ENCODE peak calls at places on chromosomes 7 and 10, in six cellular contexts. M is mammary epithelial cell, K is endodermal cell, W is colonic mucosa, V is neural progenitor cell, S is fibroblast of lung. T is an unnamed sample.

GRCh38 chr7:98670186-98670585 is 53.1 kb downstream of the NPTX2 start:
- DNase-seq in S (no peak), W (no peak), M (no peak), V (no peak), K (no peak), T (no peak)

GRCh38 chr10:35613597-35614226 is 8.6 kb downstream of the GJD4 start:
- DNase-seq in S (peak; percentile 39), M (no peak), V (peak; percentile 39), K (no peak), W (no peak), T (peak; percentile 35)

GRCh38 chr7:50204576-50204975 is 99.9 kb upstream of the IKZF1 start:
- DNase-seq in S (no peak), M (no peak), V (no peak), W (no peak), K (peak; percentile 14), T (no peak)

GRCh38 chr7:36573066-36573465 is 151.2 kb downstream of the AOAH start:
- DNase-seq in K (no peak), V (no peak), S (no peak), M (no peak), W (no peak), T (no peak)

GRCh38 chr7:151767557-151767956 is 109.4 kb downstream of the PRKAG2 start:
- DNase-seq in K (no peak), V (no peak), M (no peak), S (no peak), W (no peak), T (no peak)

GRCh38 chr10:14173706-14174594 is 156.8 kb downstream of the FRMD4A start:
- DNase-seq in W (no peak), S (peak; percentile 28), V (peak; percentile 78), M (peak; percentile 7), K (peak; percentile 76), T (peak; percentile 53)

GRCh38 chr10:6195891-6196290 is 6.8 kb upstream of the PFKFB3 start:
- DNase-seq in M (no peak), W (no peak), K (no peak), S (peak; percentile 42), V (no peak), T (no peak)

GRCh38 chr10:42969147-42969546 is 107.7 kb upstream of the RET start:
- DNase-seq in W (peak; percentile 9), S (no peak), K (peak; percentile 23), V (no peak), M (no peak), T (no peak)

GRCh38 chr7:42805601-42806000 is 106.3 kb downstream of the C7orf25 start:
- DNase-seq in S (no peak), K (no peak), V (no peak), W (no peak), M (peak; percentile 2), T (no peak)

GRCh38 chr10:27911645-27912044 is 87.2 kb downstream of the ODAD2 start:
- DNase-seq in W (no peak), V (peak; percentile 51), S (peak; percentile 64), M (no peak), K (peak; percentile 87), T (peak; percentile 84)

GRCh38 chr7:87003872-87004798 is 55.3 kb downstream of the ELAPOR2 start:
- DNase-seq in K (no peak), M (no peak), V (no peak), W (no peak), S (no peak), T (no peak)

GRCh38 chr7:101939136-101939695 is 121.8 kb downstream of the CUX1 start:
- DNase-seq in M (no peak), V (no peak), K (no peak), S (no peak), W (no peak), T (no peak)

GRCh38 chr10:5943536-5943935 is 33.8 kb downstream of the IL15RA start:
- DNase-seq in M (no peak), W (no peak), V (peak; percentile 34), K (peak; percentile 67), S (peak; percentile 51), T (peak; percentile 59)

GRCh38 chr10:12907651-12908050 is 93.9 kb downstream of the CCDC3 start:
- DNase-seq in M (no peak), K (no peak), W (no peak), S (peak; percentile 39), V (no peak), T (peak; percentile 15)

GRCh38 chr7:20269726-20270125 is 52.5 kb upstream of the MACC1 start:
- DNase-seq in S (peak; percentile 41), V (no peak), M (peak; percentile 34), W (no peak), K (no peak), T (peak; percentile 51)

GRCh38 chr7:151245360-151246160 is 2.9 kb downstream of the SMARCD3 start:
- DNase-seq in V (peak; percentile 74), S (no peak), W (no peak), K (peak; percentile 86), M (no peak), T (peak; percentile 77)

GRCh38 chr7:112892263-112892662 is 102.1 kb upstream of the TMEM168 start:
- DNase-seq in W (no peak), S (peak; percentile 75), M (peak; percentile 17), K (no peak), V (no peak), T (peak; percentile 43)

GRCh38 chr10:130438861-130439260 is 302.7 kb downstream of the GLRX3 start:
- DNase-seq in K (peak; percentile 21), S (no peak), W (no peak), V (no peak), M (no peak), T (no peak)

GRCh38 chr10:121974019-121974534 is 940 bp downstream of the NSMCE4A start:
- DNase-seq in K (no peak), V (no peak), M (no peak), W (no peak), S (no peak), T (no peak)

GRCh38 chr7:116292381-116292780 is 82.0 kb downstream of the TES start:
- DNase-seq in W (no peak), V (no peak), S (no peak), M (no peak), K (no peak), T (no peak)

GRCh38 chr10:122504551-122504950 is 43.2 kb downstream of the HTRA1 start:
- DNase-seq in S (peak; percentile 93), V (no peak), M (peak; percentile 72), K (no peak), W (peak; percentile 78), T (peak; percentile 93)

GRCh38 chr10:47024399-47025252 is 113.4 kb downstream of the PTPN20 start:
- DNase-seq in W (peak; percentile 65), S (peak; percentile 26), K (peak; percentile 91), M (peak; percentile 42), V (peak; percentile 82), T (peak; percentile 70)

GRCh38 chr7:23604296-23604640 is 7.1 kb downstream of the CCDC126 start:
- DNase-seq in W (no peak), V (no peak), M (no peak), K (no peak), S (no peak), T (no peak)

GRCh38 chr10:75234683-75235374 is 928 bp downstream of the COMTD1 start:
- DNase-seq in K (peak; percentile 90), W (no peak), V (peak; percentile 85), M (peak; percentile 38), S (no peak), T (no peak)

GRCh38 chr7:129773871-129774270 is 162.4 kb downstream of the NRF1 start:
- DNase-seq in M (no peak), S (no peak), V (no peak), K (no peak), W (no peak), T (no peak)

GRCh38 chr10:115951242-115951641 is 321.8 kb downstream of the GFRA1 start:
- DNase-seq in M (no peak), S (no peak), V (no peak), W (no peak), K (no peak), T (no peak)

GRCh38 chr10:86579883-86580548 is 58.4 kb upstream of the WAPL start:
- DNase-seq in S (no peak), W (no peak), K (no peak), V (no peak), M (no peak), T (no peak)

GRCh38 chr7:142385528-142386340 is 127.9 kb upstream of the PRSS58 start:
- DNase-seq in K (peak; percentile 85), S (peak; percentile 79), M (peak; percentile 70), W (peak; percentile 63), V (peak; percentile 54), T (peak; percentile 81)

GRCh38 chr7:130141161-130141857 is 63.9 kb downstream of the TMEM209 start:
- DNase-seq in S (peak; percentile 81), W (peak; percentile 87), V (peak; percentile 93), M (no peak), K (peak; percentile 90), T (peak; percentile 57)

GRCh38 chr10:67772894-67773511 is 65.0 kb downstream of the DNAJC12 start:
- DNase-seq in S (peak; percentile 20), M (no peak), W (no peak), K (no peak), V (no peak), T (no peak)

GRCh38 chr10:88032566-88032965 is 169.1 kb downstream of the PTEN start:
- DNase-seq in V (no peak), K (no peak), W (no peak), M (peak; percentile 60), S (peak; percentile 71), T (peak; percentile 78)

GRCh38 chr10:77504870-77505257 is 132.7 kb downstream of the KCNMA1 start:
- DNase-seq in W (no peak), M (peak; percentile 98), K (peak; percentile 66), S (no peak), V (no peak), T (peak; percentile 44)
- H3K9ac ChIP-seq in W (no peak overlapping the region), M (peak overlapping the region; percentile 25), K (no peak overlapping the region), S (no peak overlapping the region), V (no peak overlapping the region), T (peak overlapping the region; percentile 16)

DNA sequence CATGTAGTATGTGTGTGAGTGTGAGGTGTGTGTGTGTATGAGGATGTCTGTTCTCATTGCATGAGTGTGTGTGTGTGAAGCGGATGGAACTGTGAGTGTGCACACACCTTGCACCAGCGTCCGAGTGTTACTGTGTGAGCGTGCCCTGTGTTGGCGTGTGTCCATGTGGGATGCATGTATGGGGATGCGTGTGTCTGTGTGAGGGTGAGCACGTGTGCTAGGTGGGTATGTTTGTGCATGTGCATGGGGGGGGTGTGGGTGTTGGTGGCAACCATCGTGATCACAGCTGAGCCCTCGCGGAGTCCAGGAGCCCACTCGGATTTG is 6.4 kb downstream of the KNDC1 start:
- DNase-seq in K (no peak), S (no peak), M (no peak), W (no peak), V (no peak), T (no peak)
- H3K4me1 ChIP-seq in K (no peaks in the 10 kb centered on the region), S (no peaks in the 10 kb centered on the region), M (no peaks in the 10 kb centered on the region), W (no peaks in the 10 kb centered on the region), V (peaks cover 2% of the 10 kb centered on the region), T (no peaks in the 10 kb centered on the region)

DNA sequence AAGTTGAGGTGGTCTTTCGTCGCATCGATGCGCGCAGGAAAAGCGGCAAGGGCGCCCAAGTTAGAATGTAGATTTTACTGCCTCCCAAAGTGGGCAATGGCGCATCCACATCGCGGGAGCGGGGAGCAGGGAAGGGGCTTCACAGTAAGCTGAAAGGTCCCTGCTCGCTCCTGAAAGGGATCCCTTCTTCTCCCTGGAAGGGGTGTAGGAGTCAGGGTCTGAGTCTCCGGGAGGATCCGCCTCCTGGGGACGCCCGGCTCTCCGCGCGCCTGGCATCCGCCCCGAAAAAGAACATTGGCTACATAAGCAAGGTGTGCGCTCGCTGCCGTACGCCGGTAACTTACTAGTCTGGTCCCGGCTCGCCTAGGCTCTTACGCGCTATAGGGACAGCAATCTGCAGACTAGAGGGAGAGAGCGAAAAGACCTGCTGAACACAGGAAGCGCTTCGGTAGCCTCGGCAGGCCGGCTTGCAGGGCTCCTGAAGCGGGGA is 802 bp downstream of the UNC5B start:
- DNase-seq in K (peak; percentile 85), S (peak; percentile 79), V (peak; percentile 78), W (peak; percentile 70), M (peak; percentile 87), T (peak; percentile 79)
- H3K4me3 ChIP-seq in K (peak overlapping the region; percentile 86), S (peak overlapping the region; percentile 87), V (peak overlapping the region; percentile 82), W (peak overlapping the region; percentile 71), M (peak overlapping the region; percentile 81), T (peak overlapping the region; percentile 90)

GRCh38 chr10:114518401-114519305 is 114.4 kb upstream of the AFAP1L2 start:
- DNase-seq in M (no peak), W (no peak), V (no peak), S (no peak), K (no peak), T (no peak)
- H3K9ac ChIP-seq in M (peak overlapping the region; percentile 73), W (no peak overlapping the region), V (no peak overlapping the region), S (no peak overlapping the region), K (no peak overlapping the region), T (no peak overlapping the region)